ENCODE peak calls at places on chromosomes 11 and 22, in eight cellular contexts. One of them, this sample, is unnamed.

GRCh38 chr11:120571476-120571875 is 59.9 kb downstream of the GRIK4 start:
- DNase-seq in head of caudate nucleus: no peak
- DNase-seq in WTC11: no peak
- DNase-seq in fibroblast of pulmonary artery: no peak
- DNase-seq in GM23248: no peak
- DNase-seq in adipocyte: no peak
- DNase-seq in left ventricle myocardium superior: no peak
- DNase-seq in stimulated activated CD4-positive, alpha-beta T cell treated with anti-CD3 and anti-CD28 coated beads, Interleukin-12 subunit alpha, Interleukin-12 subunit beta, amount 100 ng/mL, for 24 hours: no peak
- DNase-seq in this sample: no peak

GRCh38 chr11:13691296-13691899 is 22.9 kb downstream of the FAR1 start:
- DNase-seq in head of caudate nucleus: no peak
- DNase-seq in WTC11: no peak
- DNase-seq in fibroblast of pulmonary artery: peak; percentile 41
- DNase-seq in GM23248: peak; percentile 17
- DNase-seq in adipocyte: peak; percentile 29
- DNase-seq in left ventricle myocardium superior: no peak
- DNase-seq in stimulated activated CD4-positive, alpha-beta T cell treated with anti-CD3 and anti-CD28 coated beads, Interleukin-12 subunit alpha, Interleukin-12 subunit beta, amount 100 ng/mL, for 24 hours: no peak
- DNase-seq in this sample: no peak

GRCh38 chr22:27129266-27129665 is 471.9 kb downstream of the MIAT start:
- DNase-seq in head of caudate nucleus: no peak
- DNase-seq in WTC11: no peak
- DNase-seq in fibroblast of pulmonary artery: peak; percentile 85
- DNase-seq in GM23248: peak; percentile 84
- DNase-seq in adipocyte: peak; percentile 68
- DNase-seq in left ventricle myocardium superior: no peak
- DNase-seq in stimulated activated CD4-positive, alpha-beta T cell treated with anti-CD3 and anti-CD28 coated beads, Interleukin-12 subunit alpha, Interleukin-12 subunit beta, amount 100 ng/mL, for 24 hours: no peak
- DNase-seq in this sample: no peak

GRCh38 chr11:71301046-71301857 is 48.9 kb upstream of the SHANK2 start:
- DNase-seq in head of caudate nucleus: no peak
- DNase-seq in WTC11: no peak
- DNase-seq in fibroblast of pulmonary artery: no peak
- DNase-seq in GM23248: no peak
- DNase-seq in adipocyte: no peak
- DNase-seq in left ventricle myocardium superior: no peak
- DNase-seq in stimulated activated CD4-positive, alpha-beta T cell treated with anti-CD3 and anti-CD28 coated beads, Interleukin-12 subunit alpha, Interleukin-12 subunit beta, amount 100 ng/mL, for 24 hours: no peak
- DNase-seq in this sample: peak; percentile 22

GRCh38 chr11:14331476-14332136 is 27.4 kb downstream of the RRAS2 start:
- DNase-seq in head of caudate nucleus: no peak
- DNase-seq in WTC11: no peak
- DNase-seq in fibroblast of pulmonary artery: no peak
- DNase-seq in GM23248: no peak
- DNase-seq in adipocyte: no peak
- DNase-seq in left ventricle myocardium superior: no peak
- DNase-seq in stimulated activated CD4-positive, alpha-beta T cell treated with anti-CD3 and anti-CD28 coated beads, Interleukin-12 subunit alpha, Interleukin-12 subunit beta, amount 100 ng/mL, for 24 hours: no peak
- DNase-seq in this sample: no peak

GRCh38 chr11:65796726-65797601 is 10.1 kb downstream of the OVOL1 start:
- DNase-seq in head of caudate nucleus: no peak
- DNase-seq in WTC11: no peak
- DNase-seq in fibroblast of pulmonary artery: no peak
- DNase-seq in GM23248: no peak
- DNase-seq in adipocyte: no peak
- DNase-seq in left ventricle myocardium superior: no peak
- DNase-seq in stimulated activated CD4-positive, alpha-beta T cell treated with anti-CD3 and anti-CD28 coated beads, Interleukin-12 subunit alpha, Interleukin-12 subunit beta, amount 100 ng/mL, for 24 hours: no peak
- DNase-seq in this sample: no peak

GRCh38 chr11:131186629-131187075 is 183.8 kb upstream of the NTM start:
- DNase-seq in head of caudate nucleus: no peak
- DNase-seq in WTC11: no peak
- DNase-seq in fibroblast of pulmonary artery: no peak
- DNase-seq in GM23248: peak; percentile 7
- DNase-seq in adipocyte: no peak
- DNase-seq in left ventricle myocardium superior: no peak
- DNase-seq in stimulated activated CD4-positive, alpha-beta T cell treated with anti-CD3 and anti-CD28 coated beads, Interleukin-12 subunit alpha, Interleukin-12 subunit beta, amount 100 ng/mL, for 24 hours: no peak
- DNase-seq in this sample: no peak

GRCh38 chr11:1458340-1459218 is 28.0 kb downstream of the MOB2 start:
- DNase-seq in head of caudate nucleus: no peak
- DNase-seq in WTC11: peak; percentile 53
- DNase-seq in fibroblast of pulmonary artery: peak; percentile 22
- DNase-seq in GM23248: peak; percentile 50
- DNase-seq in adipocyte: peak; percentile 10
- DNase-seq in left ventricle myocardium superior: peak; percentile 70
- DNase-seq in stimulated activated CD4-positive, alpha-beta T cell treated with anti-CD3 and anti-CD28 coated beads, Interleukin-12 subunit alpha, Interleukin-12 subunit beta, amount 100 ng/mL, for 24 hours: no peak
- DNase-seq in this sample: peak; percentile 89

GRCh38 chr11:23021287-23021863 is 161.1 kb upstream of the CCDC179 start:
- DNase-seq in head of caudate nucleus: peak; percentile 20
- DNase-seq in WTC11: peak; percentile 35
- DNase-seq in fibroblast of pulmonary artery: peak; percentile 47
- DNase-seq in GM23248: peak; percentile 57
- DNase-seq in adipocyte: peak; percentile 78
- DNase-seq in left ventricle myocardium superior: no peak
- DNase-seq in stimulated activated CD4-positive, alpha-beta T cell treated with anti-CD3 and anti-CD28 coated beads, Interleukin-12 subunit alpha, Interleukin-12 subunit beta, amount 100 ng/mL, for 24 hours: no peak
- DNase-seq in this sample: no peak

GRCh38 chr11:83691387-83692088 is 405.4 kb upstream of the CCDC90B start:
- DNase-seq in head of caudate nucleus: no peak
- DNase-seq in WTC11: no peak
- DNase-seq in fibroblast of pulmonary artery: peak; percentile 23
- DNase-seq in GM23248: peak; percentile 25
- DNase-seq in adipocyte: no peak
- DNase-seq in left ventricle myocardium superior: no peak
- DNase-seq in stimulated activated CD4-positive, alpha-beta T cell treated with anti-CD3 and anti-CD28 coated beads, Interleukin-12 subunit alpha, Interleukin-12 subunit beta, amount 100 ng/mL, for 24 hours: no peak
- DNase-seq in this sample: peak; percentile 55

GRCh38 chr11:70628881-70629844 is 230.8 kb downstream of the CTTN start:
- DNase-seq in head of caudate nucleus: peak; percentile 53
- DNase-seq in WTC11: no peak
- DNase-seq in fibroblast of pulmonary artery: no peak
- DNase-seq in GM23248: no peak
- DNase-seq in adipocyte: peak; percentile 19
- DNase-seq in left ventricle myocardium superior: peak; percentile 59
- DNase-seq in stimulated activated CD4-positive, alpha-beta T cell treated with anti-CD3 and anti-CD28 coated beads, Interleukin-12 subunit alpha, Interleukin-12 subunit beta, amount 100 ng/mL, for 24 hours: no peak
- DNase-seq in this sample: peak; percentile 65

GRCh38 chr22:47164514-47165337 is 402.3 kb downstream of the TBC1D22A start:
- DNase-seq in head of caudate nucleus: no peak
- DNase-seq in WTC11: no peak
- DNase-seq in fibroblast of pulmonary artery: no peak
- DNase-seq in GM23248: no peak
- DNase-seq in adipocyte: no peak
- DNase-seq in left ventricle myocardium superior: no peak
- DNase-seq in stimulated activated CD4-positive, alpha-beta T cell treated with anti-CD3 and anti-CD28 coated beads, Interleukin-12 subunit alpha, Interleukin-12 subunit beta, amount 100 ng/mL, for 24 hours: no peak
- DNase-seq in this sample: no peak

GRCh38 chr22:35467788-35468187 is 67.8 kb downstream of the MCM5 start:
- DNase-seq in head of caudate nucleus: peak; percentile 60
- DNase-seq in WTC11: no peak
- DNase-seq in fibroblast of pulmonary artery: peak; percentile 65
- DNase-seq in GM23248: peak; percentile 44
- DNase-seq in adipocyte: peak; percentile 20
- DNase-seq in left ventricle myocardium superior: peak; percentile 89
- DNase-seq in stimulated activated CD4-positive, alpha-beta T cell treated with anti-CD3 and anti-CD28 coated beads, Interleukin-12 subunit alpha, Interleukin-12 subunit beta, amount 100 ng/mL, for 24 hours: no peak
- DNase-seq in this sample: peak; percentile 76

GRCh38 chr11:17563961-17564686 is 17.1 kb downstream of the OTOG start:
- DNase-seq in head of caudate nucleus: no peak
- DNase-seq in WTC11: no peak
- DNase-seq in fibroblast of pulmonary artery: no peak
- DNase-seq in GM23248: no peak
- DNase-seq in adipocyte: no peak
- DNase-seq in left ventricle myocardium superior: no peak
- DNase-seq in stimulated activated CD4-positive, alpha-beta T cell treated with anti-CD3 and anti-CD28 coated beads, Interleukin-12 subunit alpha, Interleukin-12 subunit beta, amount 100 ng/mL, for 24 hours: no peak
- DNase-seq in this sample: peak; percentile 17

This sample was measured in ureter.